ENCODE peak calls at places on chromosomes 11 and 22, in eight cellular contexts. C is memory B cell, K is HEK293T, N is HCT116, O is right atrium auricular region, U is endothelial cell, V is heart left ventricle, S is bronchial epithelial cell. G is an unnamed sample.

GRCh38 chr11:113684558-113684957 is 21.6 kb downstream of the TMPRSS5 start:
- DNase-seq in C (no peak), K (no peak), N (no peak), O (no peak), U (no peak), V (no peak), S (no peak), G (no peak)

GRCh38 chr22:48492371-48493320 is 1335.0 kb downstream of the BRD1 start:
- DNase-seq in C (peak), K (peak), N (peak), O (peak), U (peak), V (no peak), S (peak), G (peak)

GRCh38 chr11:72676874-72677341 is 2.7 kb upstream of the PDE2A start:
- DNase-seq in C (peak), K (peak), N (no peak), O (no peak), U (peak), V (peak), S (peak), G (no peak)

GRCh38 chr11:123062892-123063395 is 1.0 kb upstream of the HSPA8 start:
- DNase-seq in C (no peak), K (no peak), N (no peak), O (no peak), U (no peak), V (no peak), S (no peak), G (no peak)

GRCh38 chr11:120120805-120121335 is 17.0 kb downstream of the TRIM29 start:
- DNase-seq in C (no peak), K (no peak), N (no peak), O (no peak), U (no peak), V (no peak), S (no peak), G (no peak)

GRCh38 chr11:2153581-2154194 is 7.3 kb downstream of the INS start:
- DNase-seq in C (no peak), K (no peak), N (no peak), O (no peak), U (no peak), V (no peak), S (no peak), G (no peak)

GRCh38 chr11:12411806-12412727 is 34.7 kb downstream of the PARVA start:
- DNase-seq in C (no peak), K (peak), N (peak), O (no peak), U (peak), V (peak), S (peak), G (peak)

GRCh38 chr11:100221791-100222190 is 465.3 kb upstream of the ARHGAP42 start:
- DNase-seq in C (no peak), K (no peak), N (no peak), O (no peak), U (no peak), V (no peak), S (no peak), G (no peak)

GRCh38 chr11:42770444-42771065 is 541.2 kb upstream of the API5 start:
- DNase-seq in C (no peak), K (peak), N (no peak), O (no peak), U (peak), V (no peak), S (peak), G (no peak)

GRCh38 chr22:35835998-35836691 is 118.5 kb downstream of the APOL5 start:
- DNase-seq in C (no peak), K (peak), N (peak), O (peak), U (no peak), V (peak), S (peak), G (no peak)

GRCh38 chr11:8735094-8735493 is 52.5 kb downstream of the RPL27A start:
- DNase-seq in C (no peak), K (no peak), N (no peak), O (no peak), U (no peak), V (no peak), S (no peak), G (no peak)

GRCh38 chr22:19106886-19107729 is 15.1 kb downstream of the DGCR2 start:
- DNase-seq in C (no peak), K (no peak), N (no peak), O (no peak), U (no peak), V (no peak), S (no peak), G (no peak)

GRCh38 chr22:21760640-21761039 is 25.0 kb upstream of the YPEL1 start:
- DNase-seq in C (no peak), K (no peak), N (no peak), O (no peak), U (no peak), V (no peak), S (peak), G (no peak)

GRCh38 chr11:102530558-102530957 is at the start of gene MMP7:
- DNase-seq in C (no peak), K (no peak), N (no peak), O (no peak), U (no peak), V (no peak), S (peak), G (no peak)

G was measured in ureter.